ENCODE peak calls at places on chromosomes 2 and 18, in four cellular contexts. D, R, F and Q are unnamed samples.

GRCh38 chr2:160679686-160680085 is 186.1 kb upstream of the RBMS1 start:
- DNase-seq in D (no peak), R (no peak), F (no peak), Q (no peak)

GRCh38 chr2:167294031-167294774 is 405.9 kb downstream of the XIRP2 start:
- DNase-seq in D (peak), R (peak), F (no peak), Q (no peak)

GRCh38 chr2:1625281-1626001 is 118.9 kb downstream of the PXDN start:
- DNase-seq in D (peak), R (no peak), F (peak), Q (peak)

GRCh38 chr18:79503891-79504475 is 108.3 kb downstream of the NFATC1 start:
- DNase-seq in D (no peak), R (no peak), F (no peak), Q (no peak)

GRCh38 chr2:150133623-150134022 is 353.8 kb downstream of the RND3 start:
- DNase-seq in D (peak), R (no peak), F (no peak), Q (peak)

GRCh38 chr2:204447722-204448121 is 97.6 kb upstream of the PARD3B start:
- DNase-seq in D (no peak), R (no peak), F (no peak), Q (no peak)

GRCh38 chr2:33559986-33560385 is 39.1 kb downstream of the FAM98A start:
- DNase-seq in D (no peak), R (no peak), F (no peak), Q (no peak)

GRCh38 chr2:192286093-192286701 is 91.5 kb upstream of the TMEFF2 start:
- DNase-seq in D (peak), R (no peak), F (no peak), Q (peak)

GRCh38 chr2:102063948-102064678 is 72.4 kb downstream of the IL1R2 start:
- DNase-seq in D (peak), R (no peak), F (peak), Q (peak)

GRCh38 chr2:124776332-124776731 is 751.2 kb downstream of the CNTNAP5 start:
- DNase-seq in D (no peak), R (no peak), F (no peak), Q (no peak)

GRCh38 chr18:45839415-45840395 is 14.2 kb downstream of the SIGLEC15 start:
- DNase-seq in D (peak), R (no peak), F (no peak), Q (no peak)

GRCh38 chr2:28582152-28582551 is 86.3 kb downstream of the PLB1 start:
- DNase-seq in D (no peak), R (no peak), F (peak), Q (no peak)

GRCh38 chr2:85602476-85603234 is at the start of gene TMEM150A:
- DNase-seq in D (peak), R (peak), F (peak), Q (peak)
- TF ChIP-seq CTCF in D (peak), R (peak), F (no peak), Q (no peak)

DNA sequence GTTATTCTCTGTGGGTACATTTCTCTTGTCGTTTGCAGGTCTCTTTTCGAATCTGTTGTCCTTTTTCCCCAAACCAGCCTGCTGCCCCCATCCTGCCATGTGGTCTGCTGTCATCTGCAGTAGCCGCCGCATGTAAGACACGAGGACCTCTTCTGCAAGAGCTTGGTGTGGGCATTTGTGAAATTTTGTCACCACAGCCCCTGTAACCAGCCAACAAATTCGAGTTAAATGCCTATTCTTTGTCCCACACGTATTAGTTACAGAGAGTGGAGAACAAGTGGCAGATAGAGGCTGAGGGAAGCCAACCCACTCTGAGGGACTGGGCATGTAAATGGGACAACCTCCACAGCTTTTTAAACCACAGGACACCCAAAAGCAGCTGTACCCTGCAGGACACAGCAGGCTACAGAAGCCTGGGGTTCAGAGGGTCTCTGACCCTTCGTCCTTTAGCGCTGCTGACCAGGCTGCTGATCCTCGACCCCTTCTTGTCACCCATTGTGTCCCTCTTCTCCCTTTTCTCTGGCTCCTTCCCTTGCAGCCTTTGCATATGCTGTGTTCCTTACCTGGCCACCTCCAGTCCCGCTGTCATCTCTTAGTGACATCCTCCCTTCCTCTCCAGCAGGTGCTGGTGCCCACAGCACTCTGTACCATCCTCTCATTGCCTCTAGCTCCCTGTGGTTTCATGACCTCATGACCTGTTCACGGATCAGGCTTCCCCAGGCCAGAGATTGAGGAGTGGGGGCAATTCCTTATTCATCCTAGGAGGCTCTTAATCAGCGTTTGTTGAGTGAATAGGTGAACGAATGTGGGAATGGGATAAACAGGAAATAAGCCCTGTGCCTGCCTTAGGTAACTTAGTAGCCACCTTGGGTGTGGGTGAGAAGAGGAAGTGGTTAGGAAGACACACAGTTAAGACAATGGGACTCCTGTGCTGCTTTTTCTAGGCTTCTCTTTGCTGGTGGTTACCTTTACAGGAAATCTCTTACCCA is 35.3 kb downstream of the ITGA6 start:
- DNase-seq in D (no peak), R (no peak), F (no peak), Q (no peak)
- TF ChIP-seq CTCF in D (no peak), R (no peak), F (no peak), Q (peak)

GRCh38 chr2:237687666-237688065 is 60.3 kb downstream of the LRRFIP1 start:
- DNase-seq in D (peak), R (no peak), F (peak), Q (peak)

GRCh38 chr2:237685408-237685807 is 58.0 kb downstream of the LRRFIP1 start:
- DNase-seq in D (no peak), R (no peak), F (peak), Q (no peak)

GRCh38 chr2:237688081-237688480 is 60.7 kb downstream of the LRRFIP1 start:
- DNase-seq in D (no peak), R (no peak), F (peak), Q (no peak)

GRCh38 chr2:237689569-237690131 is 62.3 kb downstream of the LRRFIP1 start:
- DNase-seq in D (no peak), R (no peak), F (peak), Q (no peak)

GRCh38 chr2:237686659-237687136 is 59.3 kb downstream of the LRRFIP1 start:
- DNase-seq in D (no peak), R (no peak), F (peak), Q (no peak)
- TF ChIP-seq CTCF in D (peak), R (peak), F (no peak), Q (no peak)

DNA sequence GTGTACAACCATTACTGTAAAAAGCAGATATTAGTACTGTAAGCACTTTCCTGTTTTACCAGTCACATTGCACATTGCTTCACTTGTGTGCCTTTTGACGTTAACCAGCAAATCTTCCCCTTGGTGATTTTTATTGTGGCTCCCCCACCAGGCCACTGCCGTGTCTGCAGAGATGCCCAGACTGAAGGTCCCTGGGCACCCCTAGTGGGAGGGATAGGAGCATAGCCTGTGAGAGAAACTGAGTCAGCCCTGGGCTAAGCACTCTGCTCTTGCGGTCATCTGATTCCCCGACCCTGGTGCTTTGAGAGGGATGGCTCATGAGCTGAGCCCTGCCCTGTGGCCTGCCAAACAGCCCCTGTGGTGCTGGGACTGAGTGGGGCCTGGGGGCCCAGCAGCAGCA is 73.4 kb downstream of the INPP4A start:
- DNase-seq in D (no peak), R (no peak), F (peak), Q (no peak)
- TF ChIP-seq CTCF in D (peak), R (peak), F (peak), Q (no peak)

DNA sequence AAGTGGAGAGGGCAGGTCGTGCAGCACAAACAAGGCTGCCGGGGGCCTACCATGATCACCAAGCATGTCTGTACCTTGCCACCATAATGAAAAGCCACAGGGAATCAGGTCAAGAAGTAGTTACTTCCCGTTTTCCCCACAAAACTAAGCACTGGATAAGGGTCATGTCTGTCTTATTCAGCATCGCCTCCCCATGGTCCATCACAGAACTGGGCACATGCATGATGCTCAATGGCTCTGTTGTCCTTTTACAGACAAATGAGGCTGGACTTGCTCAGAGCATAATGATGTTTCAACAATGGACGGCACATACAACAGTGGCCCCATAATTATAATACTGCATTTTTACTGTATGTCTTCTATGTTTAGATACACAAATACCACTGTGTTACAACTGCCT is 27.5 kb downstream of the REEP1 start:
- DNase-seq in D (no peak), R (no peak), F (no peak), Q (no peak)
- TF ChIP-seq CTCF in D (no peak), R (no peak), F (no peak), Q (no peak)

GRCh38 chr2:240638517-240639160 is 13.4 kb downstream of the GPR35 start:
- DNase-seq in D (no peak), R (no peak), F (peak), Q (no peak)

GRCh38 chr2:240642806-240643092 is 17.5 kb downstream of the GPR35 start:
- DNase-seq in D (no peak), R (no peak), F (no peak), Q (no peak)

GRCh38 chr2:240639566-240639965 is 14.3 kb downstream of the GPR35 start:
- DNase-seq in D (no peak), R (no peak), F (peak), Q (no peak)

GRCh38 chr2:240642061-240642805 is 17.0 kb downstream of the GPR35 start:
- DNase-seq in D (no peak), R (no peak), F (peak), Q (no peak)

GRCh38 chr2:240640939-240641338 is 15.7 kb downstream of the GPR35 start:
- DNase-seq in D (no peak), R (peak), F (peak), Q (peak)
- TF ChIP-seq CTCF in D (peak), R (peak), F (no peak), Q (no peak)

GRCh38 chr2:44803100-44803424 is 138.4 kb upstream of the SIX3 start:
- DNase-seq in D (no peak), R (no peak), F (no peak), Q (no peak)

GRCh38 chr2:44799754-44800153 is 141.7 kb upstream of the SIX3 start:
- DNase-seq in D (no peak), R (no peak), F (no peak), Q (no peak)

GRCh38 chr2:44802409-44803099 is 138.9 kb upstream of the SIX3 start:
- DNase-seq in D (peak), R (peak), F (no peak), Q (peak)

GRCh38 chr2:44801289-44801675 is 140.2 kb upstream of the SIX3 start:
- DNase-seq in D (no peak), R (no peak), F (no peak), Q (no peak)

GRCh38 chr2:44801676-44802408 is 139.7 kb upstream of the SIX3 start:
- DNase-seq in D (no peak), R (peak), F (no peak), Q (no peak)
- TF ChIP-seq CTCF in D (no peak), R (no peak), F (no peak), Q (no peak)

GRCh38 chr2:43899589-43899988 is 60.8 kb downstream of the ABCG8 start:
- DNase-seq in D (peak), R (no peak), F (no peak), Q (no peak)

GRCh38 chr2:43898958-43899346 is 60.2 kb downstream of the ABCG8 start:
- DNase-seq in D (no peak), R (no peak), F (no peak), Q (no peak)

GRCh38 chr2:43894743-43895142 is 56.0 kb downstream of the ABCG8 start:
- DNase-seq in D (no peak), R (no peak), F (no peak), Q (no peak)

GRCh38 chr2:43898134-43898957 is 59.6 kb downstream of the ABCG8 start:
- DNase-seq in D (peak), R (no peak), F (no peak), Q (no peak)

GRCh38 chr2:43897492-43897891 is 58.7 kb downstream of the ABCG8 start:
- DNase-seq in D (no peak), R (no peak), F (no peak), Q (no peak)
- TF ChIP-seq CTCF in D (no peak), R (no peak), F (no peak), Q (no peak)

DNA sequence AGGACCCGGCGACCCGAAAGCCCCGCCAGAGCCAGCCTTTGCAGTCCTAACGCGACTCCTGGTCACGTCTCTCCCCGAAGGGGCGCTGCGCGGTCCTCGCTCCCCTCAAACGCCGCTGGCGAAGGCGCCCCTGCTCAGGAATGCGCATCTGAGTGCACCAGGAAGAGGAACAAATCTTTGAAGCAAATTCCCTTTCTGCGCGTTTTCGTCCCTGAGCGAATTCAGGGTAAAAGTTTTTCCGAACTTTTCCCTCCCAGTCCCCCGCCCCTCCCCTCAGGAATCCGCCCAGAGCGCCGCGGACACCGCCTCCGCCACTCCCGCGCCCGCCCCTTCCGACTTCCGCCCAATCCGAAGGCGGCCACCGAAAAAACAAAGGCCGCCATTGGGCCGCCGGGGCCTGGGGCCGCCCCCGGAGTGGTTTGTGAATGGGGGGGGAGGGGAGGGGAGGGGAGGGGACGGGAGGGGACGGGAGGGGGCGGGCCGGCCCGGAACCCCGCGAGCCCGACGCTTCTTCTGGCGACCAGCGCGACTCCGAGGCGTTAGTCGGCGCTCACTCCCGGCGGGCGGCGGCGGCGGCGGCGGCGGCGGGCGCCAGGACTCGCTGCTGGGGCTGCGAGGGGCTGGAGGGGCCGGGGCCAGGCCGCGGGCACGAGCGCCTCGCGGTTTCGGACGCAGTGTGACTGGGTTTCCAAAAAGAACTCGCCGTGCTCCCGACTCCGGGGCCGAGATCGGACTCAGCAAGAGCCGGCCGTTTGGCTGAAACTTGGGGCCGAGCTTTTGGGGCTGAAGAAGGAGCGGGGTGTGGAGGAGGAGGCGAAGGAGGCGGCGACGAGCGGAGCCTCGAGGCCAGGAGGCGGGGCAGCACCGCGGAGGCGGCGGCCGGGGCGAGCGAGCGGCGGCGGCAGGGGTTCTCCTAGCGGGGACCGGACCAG is at the start of gene FZD7:
- DNase-seq in D (peak), R (peak), F (peak), Q (peak)
- TF ChIP-seq CTCF in D (peak), R (peak), F (no peak), Q (no peak)